ENCODE peak calls at places on chromosomes 16 and 17, in eight cellular contexts. X, L, V, A, B, F, E and P are unnamed samples.

GRCh38 chr17:65039349-65039988 is 17.1 kb downstream of the GNA13 start:
- DNase-seq in E (no peak), A (no peak), X (no peak), V (no peak), F (no peak), B (no peak), L (no peak), P (no peak)

GRCh38 chr16:50948268-50948667 is 202.8 kb downstream of the SALL1 start:
- DNase-seq in A (no peak), L (no peak), V (no peak), F (no peak), E (no peak), B (no peak), X (no peak), P (no peak)

GRCh38 chr17:35846055-35846809 is 22.5 kb downstream of the HEATR9 start:
- DNase-seq in X (peak), A (no peak), E (peak), B (no peak), V (no peak), L (no peak), F (no peak), P (no peak)

GRCh38 chr17:33560165-33560564 is 267.1 kb upstream of the ASIC2 start:
- DNase-seq in B (no peak), A (no peak), F (peak), E (peak), X (peak), V (no peak), L (no peak), P (no peak)

GRCh38 chr16:57672416-57672815 is 4.3 kb downstream of the ADGRG3 start:
- DNase-seq in X (no peak), A (no peak), L (no peak), V (no peak), F (no peak), E (no peak), B (no peak), P (no peak)

GRCh38 chr16:89050868-89051311 is 42.8 kb upstream of the ACSF3 start:
- DNase-seq in A (peak), F (no peak), V (no peak), B (no peak), X (no peak), E (no peak), L (peak), P (no peak)

GRCh38 chr17:40355123-40355803 is 9.3 kb downstream of the GJD3 start:
- DNase-seq in A (peak), V (peak), X (peak), E (no peak), L (peak), B (peak), F (peak), P (peak)

GRCh38 chr16:57732011-57732410 is 3.6 kb upstream of the KATNB1 start:
- DNase-seq in A (peak), B (no peak), X (peak), L (no peak), E (no peak), V (no peak), F (no peak), P (no peak)

GRCh38 chr17:81052199-81052997 is 17.4 kb downstream of the BAIAP2 start:
- DNase-seq in B (peak), F (peak), V (peak), A (no peak), X (no peak), L (no peak), E (no peak), P (no peak)

GRCh38 chr17:17141860-17142552 is 64.1 kb downstream of the PLD6 start:
- DNase-seq in A (no peak), B (no peak), E (no peak), X (peak), L (no peak), V (no peak), F (no peak), P (peak)

GRCh38 chr17:64599187-64599676 is 62.9 kb downstream of the SMURF2 start:
- DNase-seq in B (no peak), A (no peak), L (peak), F (no peak), V (no peak), E (no peak), X (no peak), P (no peak)

GRCh38 chr17:30224419-30224960 is 11.0 kb downstream of the SLC6A4 start:
- DNase-seq in V (no peak), B (no peak), A (peak), E (no peak), F (no peak), L (peak), X (no peak), P (no peak)

GRCh38 chr17:49371178-49371834 is 9.3 kb upstream of the ZNF652 start:
- DNase-seq in X (no peak), B (no peak), L (no peak), E (no peak), A (no peak), V (no peak), F (no peak), P (no peak)

GRCh38 chr17:47776330-47777197 is 43.5 kb downstream of the TBX21 start:
- DNase-seq in A (no peak), L (no peak), F (peak), B (no peak), V (peak), E (peak), X (peak), P (no peak)

GRCh38 chr17:43034623-43035293 is 9.7 kb downstream of the RND2 start:
- DNase-seq in V (no peak), X (no peak), F (no peak), B (no peak), E (no peak), A (peak), L (peak), P (no peak)

GRCh38 chr17:63698381-63698885 is 1.5 kb downstream of the LIMD2 start:
- DNase-seq in E (no peak), X (no peak), V (no peak), F (no peak), A (no peak), B (peak), L (peak), P (no peak)

GRCh38 chr16:2039286-2040030 is 8.2 kb downstream of the NTHL1 start:
- DNase-seq in A (no peak), L (no peak), E (peak), V (peak), X (peak), F (peak), B (peak), P (peak)

GRCh38 chr16:49575352-49576172 is 202.0 kb downstream of the C16orf78 start:
- DNase-seq in L (peak), A (peak), V (no peak), E (no peak), F (no peak), B (peak), X (peak), P (no peak)

GRCh38 chr17:27209316-27209715 is 84.6 kb upstream of the WSB1 start:
- DNase-seq in V (no peak), L (no peak), A (no peak), X (no peak), B (no peak), F (no peak), E (no peak), P (no peak)

GRCh38 chr17:39332092-39332491 is 69.3 kb downstream of the FBXL20 start:
- DNase-seq in A (no peak), F (no peak), L (no peak), B (no peak), X (no peak), V (no peak), E (no peak), P (no peak)

GRCh38 chr17:2393954-2394749 is 6.7 kb downstream of the MNT start:
- DNase-seq in F (no peak), L (peak), E (no peak), X (no peak), B (no peak), A (peak), V (no peak), P (no peak)

GRCh38 chr16:29256501-29256981 is 150.0 kb downstream of the NPIPB11 start:
- DNase-seq in B (no peak), F (no peak), L (no peak), A (no peak), V (no peak), E (no peak), X (no peak), P (no peak)

GRCh38 chr17:27596571-27597187 is 34.3 kb upstream of the LGALS9 start:
- DNase-seq in B (no peak), A (peak), E (no peak), X (peak), F (no peak), L (no peak), V (peak), P (no peak)

GRCh38 chr17:28406478-28406824 is 439 bp upstream of the SLC46A1 start:
- DNase-seq in E (no peak), F (no peak), A (no peak), X (no peak), B (no peak), L (no peak), V (peak), P (no peak)

GRCh38 chr17:13931111-13931526 is 138.2 kb upstream of the COX10 start:
- DNase-seq in E (peak), F (no peak), L (no peak), B (no peak), A (no peak), X (peak), V (no peak), P (no peak)

GRCh38 chr17:28818705-28819295 is 23.8 kb downstream of the FAM222B start:
- DNase-seq in B (no peak), V (no peak), E (no peak), F (no peak), A (no peak), L (no peak), X (peak), P (no peak)

GRCh38 chr16:57115504-57116182 is 23.3 kb downstream of the CPNE2 start:
- DNase-seq in V (peak), X (peak), L (no peak), E (peak), A (peak), B (peak), F (peak), P (no peak)

GRCh38 chr16:26787924-26788323 is 278.8 kb upstream of the C16orf82 start:
- DNase-seq in B (no peak), V (no peak), A (no peak), L (no peak), X (no peak), F (peak), E (no peak), P (no peak)

GRCh38 chr17:17001874-17002520 is 30.1 kb upstream of the TNFRSF13B start:
- DNase-seq in B (peak), E (no peak), F (peak), X (peak), L (peak), A (peak), V (peak), P (peak)

GRCh38 chr17:33137411-33137810 is 145.8 kb downstream of the SPACA3 start:
- DNase-seq in X (no peak), A (no peak), L (no peak), B (no peak), V (peak), E (no peak), F (no peak), P (no peak)

GRCh38 chr17:58059141-58059540 is 24.1 kb upstream of the DYNLL2 start:
- DNase-seq in X (no peak), E (no peak), A (no peak), L (no peak), B (no peak), V (no peak), F (no peak), P (no peak)

GRCh38 chr16:27920391-27920891 is 143.1 kb downstream of the GSG1L start:
- DNase-seq in A (peak), F (peak), X (peak), E (no peak), B (no peak), L (peak), V (peak), P (no peak)

GRCh38 chr16:81863630-81864352 is 84.7 kb downstream of the PLCG2 start:
- DNase-seq in A (no peak), B (no peak), X (no peak), L (no peak), V (no peak), F (no peak), E (no peak), P (no peak)

GRCh38 chr16:85459529-85460251 is 153.4 kb upstream of the GSE1 start:
- DNase-seq in V (no peak), F (no peak), L (no peak), A (no peak), E (no peak), B (peak), X (peak), P (no peak)

GRCh38 chr16:89315791-89316581 is 98.5 kb downstream of the ZNF778 start:
- DNase-seq in V (no peak), L (peak), A (no peak), F (peak), B (peak), E (peak), X (peak), P (no peak)

GRCh38 chr16:50756466-50756865 is 14.6 kb downstream of the CYLD start:
- DNase-seq in E (no peak), X (no peak), V (no peak), A (no peak), B (no peak), L (no peak), F (no peak), P (no peak)

GRCh38 chr16:86735727-86736126 is 157.4 kb downstream of the FOXL1 start:
- DNase-seq in V (no peak), L (peak), A (peak), B (no peak), X (no peak), E (no peak), F (no peak), P (no peak)

GRCh38 chr17:2198917-2199316 is 104.7 kb downstream of the SMG6 start:
- DNase-seq in E (peak), V (no peak), F (no peak), B (no peak), A (no peak), X (peak), L (no peak), P (no peak)

GRCh38 chr17:35171834-35172233 is 22.4 kb downstream of the SLC35G3 start:
- DNase-seq in A (no peak), V (no peak), E (no peak), X (no peak), B (no peak), F (peak), L (no peak), P (no peak)